ENCODE peak calls at places on chromosomes 6 and 20, in four cellular contexts. N is HuH-7.5, C is nucleus accumbens, E is choroid plexus epithelial cell. H is an unnamed sample.

GRCh38 chr20:52047811-52048302 is 143.7 kb downstream of the ZFP64 start:
- DNase-seq in N (no peak), C (no peak), E (peak; percentile 70), H (no peak)

GRCh38 chr20:24951536-24952047 is 2.5 kb downstream of the CST7 start:
- DNase-seq in N (no peak), C (no peak), E (no peak), H (no peak)

GRCh38 chr6:118813795-118814194 is 80.2 kb upstream of the ASF1A start:
- DNase-seq in N (no peak), C (no peak), E (peak; percentile 72), H (no peak)

GRCh38 chr6:105832358-105832757 is 253.8 kb upstream of the PRDM1 start:
- DNase-seq in N (no peak), C (no peak), E (peak; percentile 32), H (no peak)

GRCh38 chr20:39164642-39165041 is 202.5 kb downstream of the DHX35 start:
- DNase-seq in N (no peak), C (no peak), E (no peak), H (no peak)

GRCh38 chr6:118298476-118298875 is 249.6 kb upstream of the PLN start:
- DNase-seq in N (no peak), C (no peak), E (no peak), H (no peak)

GRCh38 chr6:140001005-140001404 is 626.6 kb upstream of the CITED2 start:
- DNase-seq in N (no peak), C (no peak), E (peak; percentile 47), H (no peak)

GRCh38 chr6:135094403-135094821 is 39.8 kb upstream of the HBS1L start:
- DNase-seq in N (no peak), C (no peak), E (peak; percentile 11), H (no peak)

GRCh38 chr6:146913842-146914562 is 290.2 kb upstream of the STXBP5 start:
- DNase-seq in N (no peak), C (peak; percentile 3), E (peak; percentile 99), H (peak; percentile 87)

GRCh38 chr6:87664943-87665342 is 37.1 kb downstream of the AKIRIN2 start:
- DNase-seq in N (no peak), C (no peak), E (no peak), H (no peak)

GRCh38 chr6:168137024-168137423 is 58.0 kb upstream of the FRMD1 start:
- DNase-seq in N (no peak), C (no peak), E (no peak), H (peak; percentile 50)

GRCh38 chr20:438581-439469 is 23.5 kb downstream of the TBC1D20 start:
- DNase-seq in N (no peak), C (no peak), E (no peak), H (no peak)

GRCh38 chr6:11758878-11759277 is 19.7 kb downstream of the ADTRP start:
- DNase-seq in N (no peak), C (no peak), E (no peak), H (no peak)

GRCh38 chr6:157556671-157557430 is 175.9 kb downstream of the ZDHHC14 start:
- DNase-seq in N (no peak), C (no peak), E (no peak), H (no peak)

GRCh38 chr6:163765326-163765725 is 350.8 kb downstream of the QKI start:
- DNase-seq in N (no peak), C (no peak), E (no peak), H (no peak)

GRCh38 chr6:132131351-132131750 is 180.2 kb upstream of the CCN2 start:
- DNase-seq in N (no peak), C (no peak), E (no peak), H (no peak)